ENCODE peak calls at places on chromosomes 3 and 15, in seven cellular contexts. X is cerebellar cortex; G is stimulated activated naive CD8-positive, alpha-beta T cell treated with anti-CD3 and anti-CD28 coated beads, Interleukin-15, Interleukin-2, amounts not matched to agents 100 U/mL and 50 U/mL, for 24 hours; U is IMR-90; J is retina; R is GM19239; Z is central memory CD8-positive, alpha-beta T cell. H is an unnamed sample.

GRCh38 chr3:44421280-44421679 is 56.2 kb downstream of the ZNF445 start:
- DNase-seq in G (no peak), X (no peak), Z (no peak), U (no peak), J (no peak), R (no peak), H (no peak)

GRCh38 chr15:80957556-80957955 is 32.1 kb downstream of the MESD start:
- DNase-seq in J (no peak), R (no peak), Z (no peak), X (no peak), U (peak), G (no peak), H (no peak)

GRCh38 chr15:89630974-89631901 is 24.0 kb downstream of the KIF7 start:
- DNase-seq in J (no peak), R (no peak), U (no peak), Z (no peak), X (no peak), G (no peak), H (no peak)

GRCh38 chr3:120399372-120399771 is 50.2 kb upstream of the LRRC58 start:
- DNase-seq in Z (no peak), R (peak), U (no peak), X (no peak), J (no peak), G (no peak), H (no peak)

GRCh38 chr3:128698211-128699011 is 27.6 kb upstream of the RAB7A start:
- DNase-seq in R (no peak), X (peak), G (peak), U (no peak), J (peak), Z (no peak), H (no peak)

GRCh38 chr15:38992541-38993334 is 428.1 kb upstream of the RASGRP1 start:
- DNase-seq in G (no peak), X (no peak), U (no peak), J (no peak), R (no peak), Z (no peak), H (no peak)

GRCh38 chr15:40869686-40870085 is 4.3 kb downstream of the RHOV start:
- DNase-seq in X (no peak), R (no peak), G (no peak), J (no peak), Z (no peak), U (no peak), H (no peak)

GRCh38 chr3:171691485-171691884 is 118.8 kb downstream of the PLD1 start:
- DNase-seq in X (no peak), U (no peak), J (no peak), Z (no peak), G (no peak), R (no peak), H (no peak)

GRCh38 chr15:66802087-66803001 is 100.3 kb downstream of the SMAD6 start:
- DNase-seq in G (no peak), J (peak), X (no peak), Z (no peak), R (no peak), U (peak), H (no peak)

H was measured in NCI-H1417 treated with DMSO at 0.1 percent for 48 hours.